ENCODE peak calls at places on chromosomes 5 and 9, in five cellular contexts. A is HepG2, G is trophoblast cell, P is mesenchymal stem cell, W is fibroblast of lung. X is an unnamed sample.

GRCh38 chr9:38179965-38180364 is 110.9 kb upstream of the SHB start:
- DNase-seq in A (no peak), P (no peak), W (no peak), G (no peak), X (no peak)

GRCh38 chr9:130898552-130898852 is 1.9 kb upstream of the QRFP start:
- DNase-seq in A (no peak), G (no peak), W (no peak), P (no peak), X (no peak)

GRCh38 chr5:17400724-17401508 is 97.1 kb upstream of the TAF11L2 start:
- DNase-seq in P (no peak), W (no peak), A (no peak), G (no peak), X (no peak)

GRCh38 chr5:10387690-10388089 is 34.2 kb downstream of the MARCHF6 start:
- DNase-seq in G (no peak), A (no peak), W (peak), P (peak), X (no peak)

GRCh38 chr9:105503873-105504272 is 54.1 kb upstream of the FKTN start:
- DNase-seq in A (no peak), W (peak), P (peak), G (no peak), X (no peak)

GRCh38 chr5:167855818-167856217 is 435.6 kb upstream of the WWC1 start:
- DNase-seq in G (no peak), A (no peak), P (no peak), W (no peak), X (no peak)

GRCh38 chr5:68419101-68419636 is 203.6 kb downstream of the PIK3R1 start:
- DNase-seq in P (no peak), W (no peak), A (no peak), G (no peak), X (no peak)

GRCh38 chr9:73050887-73051550 is 98.2 kb upstream of the ALDH1A1 start:
- DNase-seq in P (peak), A (peak), W (no peak), G (peak), X (no peak)

GRCh38 chr5:38695021-38695961 is 138.8 kb upstream of the LIFR start:
- DNase-seq in A (no peak), W (peak), P (peak), G (no peak), X (no peak)

GRCh38 chr5:168653611-168654010 is 74.4 kb upstream of the PANK3 start:
- DNase-seq in P (no peak), A (no peak), G (no peak), W (no peak), X (no peak)

GRCh38 chr9:129897263-129897662 is 62.0 kb downstream of the USP20 start:
- DNase-seq in P (no peak), G (no peak), W (no peak), A (no peak), X (no peak)

GRCh38 chr5:72494700-72495124 is 12.5 kb downstream of the ZNF366 start:
- DNase-seq in W (peak), G (no peak), P (no peak), A (no peak), X (no peak)

GRCh38 chr5:128426090-128426534 is 111.9 kb downstream of the FBN2 start:
- DNase-seq in A (no peak), P (no peak), W (no peak), G (no peak), X (no peak)

GRCh38 chr5:143208781-143209510 is 194.5 kb downstream of the NR3C1 start:
- DNase-seq in W (no peak), A (no peak), P (no peak), G (no peak), X (no peak)

GRCh38 chr5:36552626-36553393 is 53.6 kb upstream of the SLC1A3 start:
- DNase-seq in A (no peak), W (no peak), G (peak), P (no peak), X (no peak)

GRCh38 chr5:41787257-41787656 is 83.0 kb downstream of the OXCT1 start:
- DNase-seq in A (no peak), W (no peak), G (no peak), P (no peak), X (no peak)

GRCh38 chr5:180130291-180130869 is 58.8 kb upstream of the RNF130 start:
- DNase-seq in P (no peak), G (no peak), A (no peak), W (no peak), X (no peak)

GRCh38 chr9:72577212-72577753 is 55.9 kb downstream of the TMC1 start:
- DNase-seq in G (no peak), A (no peak), W (peak), P (peak), X (peak)

GRCh38 chr9:115952667-115953316 is 200.8 kb upstream of the PAPPA start:
- DNase-seq in P (peak), W (peak), G (no peak), A (peak), X (no peak)

GRCh38 chr9:137314561-137315560 is 12.8 kb upstream of the NRARP start:
- DNase-seq in A (no peak), W (no peak), G (no peak), P (no peak), X (no peak)

GRCh38 chr9:81879501-81879916 is 48.7 kb upstream of the SPATA31D4 start:
- DNase-seq in W (no peak), G (no peak), P (peak), A (no peak), X (no peak)

GRCh38 chr9:126915846-126916543 is 1.4 kb downstream of the RALGPS1 start:
- DNase-seq in A (peak), P (no peak), W (no peak), G (no peak), X (peak)

GRCh38 chr9:132324425-132324824 is 30.4 kb downstream of the SETX start:
- DNase-seq in A (no peak), W (no peak), G (no peak), P (no peak), X (no peak)

GRCh38 chr9:125433461-125434001 is 171.9 kb downstream of the GAPVD1 start:
- DNase-seq in G (no peak), P (no peak), A (no peak), W (no peak), X (no peak)

GRCh38 chr9:132768932-132769894 is 98.9 kb downstream of the GTF3C4 start:
- DNase-seq in A (peak), W (peak), P (peak), G (no peak), X (no peak)

GRCh38 chr5:120239076-120239475 is 225.0 kb upstream of the PRR16 start:
- DNase-seq in G (no peak), W (no peak), A (no peak), P (peak), X (no peak)

GRCh38 chr9:129665008-129665771 is at the start of gene PRRX2:
- DNase-seq in W (no peak), A (no peak), G (no peak), P (peak), X (no peak)

GRCh38 chr5:54453091-54453490 is 2.4 kb upstream of the HSPB3 start:
- DNase-seq in P (peak), W (no peak), G (no peak), A (no peak), X (no peak)

DNA sequence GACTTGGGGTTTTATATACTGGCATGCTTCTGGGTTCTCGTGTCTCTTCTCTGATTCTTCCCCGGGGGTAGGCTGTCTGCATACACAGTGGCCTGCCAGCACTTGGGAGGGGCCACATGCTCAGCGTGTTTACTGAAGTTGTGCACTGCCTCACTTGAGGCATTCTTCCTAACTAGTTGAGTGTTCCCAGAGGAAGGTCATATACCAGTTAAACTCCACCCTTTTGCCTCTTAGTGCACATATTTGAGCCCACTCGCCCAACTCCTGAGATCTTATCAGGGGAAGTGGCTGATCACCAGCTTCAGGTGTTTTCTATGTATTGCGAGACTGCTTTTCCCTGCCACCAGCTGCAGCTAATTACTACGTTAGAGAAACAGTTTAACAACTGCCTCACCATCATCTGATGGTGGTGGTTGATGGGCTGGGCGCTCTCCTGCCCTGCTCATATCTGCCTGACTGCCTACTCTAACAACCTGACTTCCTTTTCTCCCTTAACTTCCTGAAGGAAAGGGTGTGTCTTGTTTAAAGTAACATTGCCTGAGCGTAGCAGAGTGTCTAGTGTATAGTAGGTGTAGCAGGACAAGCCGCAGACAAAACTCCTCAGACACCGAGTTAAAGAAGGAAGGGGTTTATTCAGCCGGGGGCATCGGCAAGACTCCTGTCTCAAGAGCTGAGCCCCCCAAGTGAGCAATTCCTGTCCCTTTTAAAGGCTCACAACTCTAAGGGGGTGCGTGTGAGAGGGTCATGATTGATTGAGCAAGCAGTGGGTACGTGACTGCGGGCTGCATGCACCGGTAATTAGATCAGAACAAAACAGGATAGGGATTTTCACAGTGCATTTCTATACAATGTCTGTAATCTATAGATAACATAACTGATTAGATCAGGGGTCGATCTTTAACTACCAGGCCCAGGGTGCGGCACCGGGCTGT is 60.1 kb upstream of the CLINT1 start:
- DNase-seq in G (peak), W (no peak), A (no peak), P (no peak), X (no peak)
- H3K9ac ChIP-seq in G (no peak), W (no peak), A (no peak), P (peak), X (no peak)

GRCh38 chr5:43514471-43514815 is 505 bp downstream of the C5orf34 start:
- DNase-seq in W (peak), P (peak), A (peak), G (peak), X (no peak)

GRCh38 chr5:43514816-43515677 is at the start of gene C5orf34:
- DNase-seq in P (peak), A (peak), W (peak), G (peak), X (peak)

GRCh38 chr5:43520615-43521014 is 5.7 kb upstream of the C5orf34 start:
- DNase-seq in W (no peak), G (no peak), A (no peak), P (no peak), X (no peak)

GRCh38 chr5:43515678-43516048 is 715 bp upstream of the C5orf34 start:
- DNase-seq in P (no peak), W (no peak), G (no peak), A (no peak), X (no peak)
- H3K9ac ChIP-seq in P (peak), W (no peak), G (no peak), A (peak), X (peak)

DNA sequence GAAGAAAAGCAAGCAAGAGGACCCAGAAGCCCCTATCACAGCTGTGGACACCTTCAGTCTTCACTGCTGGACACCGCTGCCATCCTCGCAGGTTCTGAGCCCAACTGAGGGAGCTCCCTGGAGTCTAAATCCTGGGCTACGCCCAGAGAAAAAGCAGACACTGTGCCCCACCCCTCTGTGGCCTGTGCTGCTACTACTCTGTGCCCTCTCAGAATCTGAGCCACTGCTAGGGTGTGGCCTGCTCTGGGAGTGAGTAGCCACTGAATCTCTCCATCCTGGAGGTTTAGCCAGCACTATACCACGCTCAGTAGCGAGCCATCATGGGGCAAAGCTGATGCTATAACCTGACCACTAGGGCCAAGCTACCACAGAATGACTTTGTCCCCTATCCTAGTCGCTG is 338.2 kb downstream of the NPR3 start:
- DNase-seq in A (no peak), G (no peak), P (no peak), W (no peak), X (no peak)
- H3K9ac ChIP-seq in A (no peak), G (no peak), P (no peak), W (no peak), X (no peak)

GRCh38 chr9:113705306-113705937 is 170.7 kb upstream of the ZNF618 start:
- DNase-seq in P (no peak), W (no peak), G (no peak), A (no peak), X (no peak)
- H3K9ac ChIP-seq in P (no peak), W (no peak), G (no peak), A (no peak), X (no peak)

GRCh38 chr9:98104445-98104881 is 14.6 kb downstream of the TRIM14 start:
- DNase-seq in G (no peak), W (no peak), A (no peak), P (no peak), X (no peak)
- H3K9ac ChIP-seq in G (no peak), W (no peak), A (no peak), P (no peak), X (no peak)

DNA sequence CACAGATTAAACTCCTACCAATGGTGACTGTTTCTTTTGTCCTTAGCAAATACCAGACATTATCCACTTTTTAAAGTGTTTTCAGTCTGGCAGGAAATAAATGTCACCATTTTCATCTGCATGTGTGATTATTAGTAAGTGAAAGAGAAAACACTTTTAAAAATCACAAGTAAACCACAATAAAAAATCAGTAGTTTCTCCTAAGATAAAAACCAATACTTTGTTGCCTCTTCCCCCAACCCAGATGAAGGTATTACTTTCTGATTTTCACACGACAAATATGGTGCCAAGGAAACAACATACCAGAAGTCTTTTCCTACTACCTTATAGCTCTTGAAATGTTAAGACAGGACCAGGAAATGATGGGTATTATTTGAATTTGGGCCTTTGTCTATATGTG is 11.5 kb upstream of the MAP3K1 start:
- DNase-seq in W (no peak), A (no peak), G (no peak), P (no peak), X (no peak)
- H3K9ac ChIP-seq in W (no peak), A (no peak), G (no peak), P (no peak), X (no peak)

GRCh38 chr5:159913048-159913447 is 3.2 kb upstream of the ADRA1B start:
- DNase-seq in G (peak), A (no peak), W (peak), P (peak), X (no peak)
- H3K9ac ChIP-seq in G (no peak), A (no peak), W (no peak), P (no peak), X (no peak)

GRCh38 chr9:127985011-127985410 is 4.2 kb upstream of the EEIG1 start:
- DNase-seq in A (no peak), P (no peak), W (no peak), G (no peak), X (no peak)

GRCh38 chr9:127989094-127989493 is 8.3 kb upstream of the EEIG1 start:
- DNase-seq in W (no peak), G (no peak), A (no peak), P (no peak), X (no peak)

GRCh38 chr9:127983847-127984289 is 3.1 kb upstream of the EEIG1 start:
- DNase-seq in P (no peak), G (no peak), W (no peak), A (no peak), X (no peak)

GRCh38 chr9:127990539-127990938 is 9.8 kb upstream of the EEIG1 start:
- DNase-seq in P (no peak), A (no peak), W (no peak), G (no peak), X (no peak)

DNA sequence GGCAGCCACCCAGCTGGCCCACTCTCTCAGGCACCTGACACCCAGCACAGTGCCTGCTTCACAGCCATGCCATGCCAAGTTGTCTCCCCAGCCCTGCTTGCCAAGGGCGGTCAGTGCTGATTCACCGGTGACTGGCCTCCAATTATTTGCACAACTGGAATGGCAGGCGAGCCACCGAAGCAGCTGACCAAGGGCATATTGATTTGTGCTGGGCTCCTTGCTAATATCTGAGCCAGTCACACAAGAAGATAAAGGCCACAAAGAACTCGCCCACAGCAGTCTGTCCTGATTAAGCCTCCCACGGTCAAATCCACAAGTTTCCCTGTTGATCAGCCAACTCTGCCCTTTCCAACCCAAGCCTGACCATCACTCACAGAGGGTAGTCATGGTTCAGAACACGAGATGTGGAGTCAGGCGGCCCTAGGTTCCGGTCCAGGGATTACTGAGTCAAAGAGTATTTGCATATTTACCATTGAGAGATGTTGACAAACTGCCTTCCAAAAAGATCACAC is 6.4 kb upstream of the EEIG1 start:
- DNase-seq in A (peak), G (no peak), W (no peak), P (no peak), X (no peak)
- H3K9ac ChIP-seq in A (peak), G (no peak), W (no peak), P (peak), X (no peak)

DNA sequence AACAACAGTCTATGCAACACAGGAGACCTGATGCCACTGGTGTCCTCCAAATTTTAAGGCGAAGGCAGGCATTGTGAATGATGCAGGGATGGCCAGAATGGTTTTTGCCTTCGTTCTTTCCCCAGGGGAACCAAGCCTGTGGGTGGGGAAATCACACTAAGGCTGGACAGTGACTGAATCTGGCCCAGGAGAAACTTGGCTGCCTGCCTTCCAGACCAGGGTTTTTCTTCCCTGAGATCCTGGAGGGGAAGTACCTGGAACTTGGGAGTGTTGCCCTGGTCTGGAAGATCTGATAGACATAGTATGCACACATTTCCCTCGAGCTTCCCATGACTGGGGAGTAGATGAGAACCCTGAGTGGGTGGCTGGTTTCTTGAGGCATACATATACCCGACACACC is 699 bp upstream of the IL11RA start:
- DNase-seq in P (peak), W (peak), G (no peak), A (no peak), X (no peak)
- H3K9ac ChIP-seq in P (peak), W (no peak), G (no peak), A (peak), X (no peak)